ENCODE peak calls at places on chromosomes 16 and 17, in five cellular contexts. Y is H7; G is effector memory CD8-positive, alpha-beta T cell; J is kidney; V is body of pancreas. D is an unnamed sample.

GRCh38 chr17:45923511-45924268 is 29.3 kb downstream of the MAPT start:
- DNase-seq in V (no peak), G (no peak), J (no peak), Y (no peak), D (no peak)

GRCh38 chr17:75927286-75927922 is 13.4 kb downstream of the FBF1 start:
- DNase-seq in G (no peak), Y (peak), J (no peak), V (peak), D (peak)

GRCh38 chr17:45341389-45342158 is 24.8 kb upstream of the MAP3K14 start:
- DNase-seq in Y (peak), V (peak), J (peak), G (no peak), D (peak)

GRCh38 chr16:31112711-31113419 is 4.6 kb upstream of the KAT8 start:
- DNase-seq in V (no peak), G (no peak), J (no peak), Y (peak), D (no peak)

GRCh38 chr17:62096401-62096670 is 31.3 kb upstream of the MED13 start:
- DNase-seq in G (no peak), J (no peak), V (no peak), Y (no peak), D (no peak)

GRCh38 chr17:79183221-79184158 is 108.9 kb downstream of the ENGASE start:
- DNase-seq in G (no peak), V (no peak), Y (peak), J (peak), D (peak)

GRCh38 chr16:53502331-53503269 is at the start of gene AKTIP:
- DNase-seq in Y (peak), G (peak), V (peak), J (peak), D (peak)

GRCh38 chr17:2295575-2295974 is 8.0 kb downstream of the SMG6 start:
- DNase-seq in V (no peak), G (no peak), Y (no peak), J (no peak), D (no peak)

GRCh38 chr16:86680137-86680536 is 101.8 kb downstream of the FOXL1 start:
- DNase-seq in Y (no peak), V (no peak), J (no peak), G (no peak), D (no peak)